ENCODE peak calls at places on chromosome 18, in seven cellular contexts. X is psoas muscle; R is CD8-positive, alpha-beta memory T cell; G is tibial artery; I is uterus; J is right lobe of liver; V is GM23338. U is an unnamed sample.

GRCh38 chr18:52694804-52695203 is 354.8 kb downstream of the DCC start:
- DNase-seq in X (no peak), R (no peak), G (no peak), I (no peak), J (no peak), V (peak), U (no peak)

GRCh38 chr18:79866889-79867574 is 69.3 kb downstream of the KCNG2 start:
- DNase-seq in X (no peak), R (no peak), G (no peak), I (no peak), J (no peak), V (no peak), U (no peak)

GRCh38 chr18:78153362-78153761 is 826.3 kb upstream of the SALL3 start:
- DNase-seq in X (no peak), R (no peak), G (no peak), I (no peak), J (no peak), V (no peak), U (no peak)

GRCh38 chr18:32378705-32379104 is 92.0 kb downstream of the GAREM1 start:
- DNase-seq in X (no peak), R (no peak), G (no peak), I (no peak), J (peak), V (no peak), U (no peak)

GRCh38 chr18:3211236-3211992 is 8.4 kb downstream of the MYOM1 start:
- DNase-seq in X (no peak), R (no peak), G (no peak), I (no peak), J (no peak), V (no peak), U (no peak)

GRCh38 chr18:3305354-3305762 is 43.4 kb downstream of the MYL12B start:
- DNase-seq in X (no peak), R (peak), G (no peak), I (no peak), J (no peak), V (no peak), U (no peak)

GRCh38 chr18:4455113-4455811 is at the start of gene DLGAP1:
- DNase-seq in X (peak), R (no peak), G (peak), I (no peak), J (peak), V (peak), U (no peak)

GRCh38 chr18:71212222-71212621 is 923.4 kb downstream of the SOCS6 start:
- DNase-seq in X (no peak), R (no peak), G (no peak), I (no peak), J (no peak), V (no peak), U (no peak)

GRCh38 chr18:56257215-56257614 is 381.2 kb downstream of the TXNL1 start:
- DNase-seq in X (no peak), R (no peak), G (no peak), I (no peak), J (no peak), V (no peak), U (no peak)

GRCh38 chr18:8833480-8833879 is 128.1 kb downstream of the MTCL1 start:
- DNase-seq in X (no peak), R (no peak), G (no peak), I (no peak), J (no peak), V (no peak), U (no peak)

GRCh38 chr18:22314406-22314805 is 103.3 kb downstream of the CTAGE1 start:
- DNase-seq in X (peak), R (no peak), G (no peak), I (peak), J (no peak), V (no peak), U (no peak)

GRCh38 chr18:51151568-51152511 is 45.6 kb downstream of the MEX3C start:
- DNase-seq in X (no peak), R (peak), G (no peak), I (no peak), J (no peak), V (peak), U (peak)

GRCh38 chr18:9296233-9297006 is 38.2 kb upstream of the TWSG1 start:
- DNase-seq in X (no peak), R (no peak), G (no peak), I (no peak), J (no peak), V (no peak), U (no peak)

GRCh38 chr18:75041586-75041985 is 167.4 kb downstream of the PTGR3 start:
- DNase-seq in X (no peak), R (no peak), G (no peak), I (no peak), J (no peak), V (peak), U (no peak)

GRCh38 chr18:56696966-56697365 is 45.8 kb downstream of the WDR7 start:
- DNase-seq in X (no peak), R (no peak), G (no peak), I (no peak), J (no peak), V (no peak), U (no peak)

GRCh38 chr18:70284976-70285610 is 3.8 kb upstream of the SOCS6 start:
- DNase-seq in X (no peak), R (no peak), G (no peak), I (no peak), J (no peak), V (no peak), U (no peak)

GRCh38 chr18:56083889-56084288 is 495.9 kb upstream of the TCF4 start:
- DNase-seq in X (no peak), R (no peak), G (no peak), I (no peak), J (no peak), V (peak), U (no peak)

GRCh38 chr18:12119358-12119757 is 25.7 kb downstream of the ANKRD62 start:
- DNase-seq in X (no peak), R (no peak), G (no peak), I (no peak), J (no peak), V (no peak), U (no peak)

GRCh38 chr18:57794951-57795728 is 8.0 kb downstream of the ATP8B1 start:
- DNase-seq in X (no peak), R (no peak), G (no peak), I (no peak), J (no peak), V (no peak), U (no peak)

GRCh38 chr18:23844991-23845680 is 155.9 kb downstream of the LAMA3 start:
- DNase-seq in X (no peak), R (no peak), G (no peak), I (no peak), J (no peak), V (peak), U (no peak)

GRCh38 chr18:48782381-48782841 is 168.4 kb downstream of the SMAD7 start:
- DNase-seq in X (peak), R (no peak), G (peak), I (no peak), J (peak), V (no peak), U (no peak)

GRCh38 chr18:48781990-48782368 is 168.8 kb downstream of the SMAD7 start:
- DNase-seq in X (no peak), R (no peak), G (no peak), I (no peak), J (peak), V (no peak), U (no peak)

GRCh38 chr18:48779462-48779861 is 171.3 kb downstream of the SMAD7 start:
- DNase-seq in X (peak), R (no peak), G (no peak), I (no peak), J (no peak), V (no peak), U (no peak)

GRCh38 chr18:48780151-48781001 is 170.4 kb downstream of the SMAD7 start:
- DNase-seq in X (peak), R (no peak), G (peak), I (no peak), J (peak), V (no peak), U (no peak)

DNA sequence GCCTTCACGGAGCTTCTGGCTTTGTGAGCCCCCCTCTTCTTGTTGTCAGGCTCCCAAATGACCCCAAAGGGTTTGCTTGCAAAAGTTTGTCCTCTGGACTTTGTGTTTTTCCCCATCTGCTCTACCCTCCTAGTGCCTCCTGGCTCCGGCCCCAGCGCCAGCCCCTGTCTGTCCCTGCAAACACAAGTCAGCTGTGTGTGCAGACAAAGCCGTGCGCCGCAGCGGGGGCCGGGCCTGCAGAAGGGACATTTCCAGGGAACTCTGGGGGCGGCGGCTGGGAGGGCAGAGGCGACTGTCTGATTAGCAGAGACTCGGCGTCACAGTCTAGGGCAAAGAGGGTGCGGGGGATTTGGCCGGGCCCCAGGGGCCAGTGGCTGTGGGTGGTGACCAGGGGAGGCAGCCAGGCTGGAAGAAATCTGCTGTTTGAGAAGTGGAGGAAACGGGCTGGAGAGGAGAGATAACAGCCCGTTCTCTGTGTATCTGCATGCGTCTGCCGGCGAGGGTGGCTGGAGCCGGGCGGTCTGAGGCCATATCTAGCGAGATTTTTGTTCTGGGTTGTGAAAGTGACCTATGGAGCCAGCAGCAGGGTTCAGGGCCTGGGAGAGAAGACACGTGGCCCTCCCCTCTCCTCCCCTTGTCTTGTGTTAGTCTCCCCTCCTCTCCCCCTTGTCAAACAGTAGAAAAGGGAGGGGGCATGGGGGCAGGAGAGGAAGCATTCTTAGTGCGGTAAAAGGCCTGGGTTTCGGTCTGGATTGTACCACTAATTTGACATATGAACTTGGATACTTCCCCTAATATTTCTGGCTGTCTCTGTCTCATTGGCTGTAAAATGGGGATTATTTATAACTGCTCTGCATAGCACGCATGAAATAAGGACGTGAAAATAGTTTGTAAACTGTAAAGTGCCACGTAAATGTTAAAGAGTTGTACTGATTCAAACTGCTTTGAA is 169.4 kb downstream of the SMAD7 start:
- DNase-seq in X (peak), R (no peak), G (peak), I (peak), J (peak), V (peak), U (peak)
- H3K4me3 ChIP-seq in X (peak), R (no peak), G (peak), I (no peak), J (peak), V (no peak), U (no peak)

GRCh38 chr18:59663096-59663495 is 34.1 kb downstream of the CCBE1 start:
- DNase-seq in X (no peak), R (no peak), G (no peak), I (no peak), J (no peak), V (no peak), U (no peak)

GRCh38 chr18:59662008-59662701 is 35.1 kb downstream of the CCBE1 start:
- DNase-seq in X (no peak), R (no peak), G (no peak), I (no peak), J (no peak), V (no peak), U (no peak)

GRCh38 chr18:59660976-59661743 is 36.1 kb downstream of the CCBE1 start:
- DNase-seq in X (no peak), R (no peak), G (no peak), I (no peak), J (no peak), V (no peak), U (no peak)

GRCh38 chr18:59659486-59660187 is 37.6 kb downstream of the CCBE1 start:
- DNase-seq in X (no peak), R (no peak), G (no peak), I (no peak), J (no peak), V (no peak), U (no peak)

DNA sequence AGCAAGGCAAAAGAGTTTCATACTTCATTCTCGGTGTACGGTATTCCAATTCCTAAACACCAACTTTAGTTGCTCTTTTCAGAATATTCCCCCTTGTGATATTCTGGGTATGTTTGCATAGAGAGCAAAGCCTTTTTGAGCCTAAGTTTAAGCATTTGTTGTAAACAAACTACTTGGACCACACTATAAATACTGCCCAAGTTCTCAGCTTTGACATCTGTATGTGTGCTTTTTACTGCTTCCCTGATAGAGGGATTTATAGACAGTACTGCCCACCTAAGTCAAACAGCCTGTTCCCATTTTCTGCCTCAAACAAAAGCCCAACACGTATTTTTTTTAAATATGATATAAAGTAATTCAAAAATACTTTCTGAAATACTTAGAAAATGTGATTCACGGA is 36.8 kb downstream of the CCBE1 start:
- DNase-seq in X (no peak), R (no peak), G (no peak), I (no peak), J (no peak), V (no peak), U (no peak)
- H3K4me3 ChIP-seq in X (no peak), R (no peak), G (no peak), I (no peak), J (no peak), V (no peak), U (no peak)

DNA sequence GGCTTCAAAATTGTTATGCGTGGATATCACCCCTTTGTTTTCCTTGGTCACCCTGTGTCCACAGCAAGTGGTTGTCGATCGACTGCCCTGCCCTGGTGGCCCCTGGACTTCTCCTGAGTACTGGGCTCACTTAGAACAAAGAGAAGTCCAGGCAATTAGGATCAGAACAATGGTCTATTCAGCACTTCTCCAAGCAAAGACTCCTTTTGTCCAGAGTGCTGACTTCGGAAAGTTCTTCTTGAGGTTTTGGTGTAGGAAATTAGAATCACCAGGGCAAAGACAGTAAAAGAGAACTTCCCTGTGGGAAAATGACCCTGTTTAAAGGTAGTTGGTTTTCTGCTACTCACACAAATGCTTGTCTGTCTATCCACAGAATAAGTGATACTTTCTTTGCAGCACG is 173.9 kb downstream of the FHOD3 start:
- DNase-seq in X (no peak), R (no peak), G (no peak), I (no peak), J (no peak), V (no peak), U (no peak)
- H3K4me3 ChIP-seq in X (no peak), R (no peak), G (no peak), I (no peak), J (no peak), V (no peak), U (no peak)

DNA sequence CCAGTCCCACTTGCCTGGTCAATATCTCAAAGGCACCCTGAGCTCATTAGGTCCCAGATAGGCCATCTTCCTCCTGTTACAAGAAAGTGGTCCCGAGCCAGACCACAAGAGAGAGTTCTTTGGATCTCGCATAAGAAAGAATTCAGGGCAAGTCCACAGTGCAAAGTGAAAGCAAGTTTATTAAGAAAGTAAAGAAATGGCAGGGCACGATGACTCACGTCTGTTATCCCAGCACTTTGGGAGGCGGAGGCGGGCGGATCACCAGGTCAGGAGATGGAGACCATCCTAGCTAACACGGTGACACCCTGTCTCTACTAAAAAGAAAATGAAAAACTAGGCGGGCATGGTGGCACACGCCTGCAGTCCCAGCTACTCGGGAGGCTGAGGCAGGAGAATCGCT is 10.8 kb upstream of the SMAD7 start:
- DNase-seq in X (no peak), R (no peak), G (no peak), I (no peak), J (no peak), V (no peak), U (no peak)
- H3K4me3 ChIP-seq in X (no peak), R (no peak), G (no peak), I (no peak), J (no peak), V (no peak), U (no peak)

GRCh38 chr18:13973061-13973460 is 57.7 kb upstream of the MC2R start:
- DNase-seq in X (no peak), R (no peak), G (no peak), I (no peak), J (no peak), V (peak), U (no peak)
- H3K4me3 ChIP-seq in X (no peak), R (no peak), G (no peak), I (no peak), J (no peak), V (no peak), U (no peak)